ENCODE peak calls at places on chromosome 18, in nine cellular contexts. B is activated CD4-positive, CD25-positive, alpha-beta regulatory T cell; Q is AG04449; P is CD8-positive, alpha-beta memory T cell; T is NCI-H446 treated with DMSO at 0.1 percent for 48 hours; Z is hypothalamus; N is smooth muscle cell of the brain vasculature; L is HFFc6; X is ureter. D is an unnamed sample.
A peak's percentile ranks its signal among the peaks of the same experiment; 100 is the strongest.

GRCh38 chr18:79489048-79489899 is 93.5 kb downstream of the NFATC1 start:
- DNase-seq in B (no peak), Q (no peak), P (no peak), T (no peak), Z (no peak), N (no peak), L (no peak), X (no peak), D (no peak)

GRCh38 chr18:26894006-26894405 is 28.5 kb upstream of the AQP4 start:
- DNase-seq in B (no peak), Q (no peak), P (no peak), T (no peak), Z (peak; percentile 31), N (no peak), L (no peak), X (no peak), D (no peak)

GRCh38 chr18:77116201-77117080 is 16.1 kb downstream of the MBP start:
- DNase-seq in B (no peak), Q (no peak), P (no peak), T (no peak), Z (no peak), N (no peak), L (no peak), X (no peak), D (no peak)

GRCh38 chr18:42028232-42028832 is 73.3 kb downstream of the PIK3C3 start:
- DNase-seq in B (no peak), Q (no peak), P (no peak), T (no peak), Z (peak; percentile 1), N (no peak), L (peak; percentile 32), X (no peak), D (peak; percentile 34)

GRCh38 chr18:22428672-22429071 is 11.0 kb upstream of the CTAGE1 start:
- DNase-seq in B (no peak), Q (no peak), P (no peak), T (no peak), Z (no peak), N (no peak), L (no peak), X (no peak), D (peak; percentile 19)

GRCh38 chr18:6983366-6983765 is 134.2 kb downstream of the LAMA1 start:
- DNase-seq in B (no peak), Q (no peak), P (no peak), T (no peak), Z (no peak), N (no peak), L (no peak), X (no peak), D (no peak)

GRCh38 chr18:6714027-6714426 is 15.5 kb upstream of the ARHGAP28 start:
- DNase-seq in B (no peak), Q (no peak), P (no peak), T (no peak), Z (no peak), N (no peak), L (no peak), X (no peak), D (no peak)

GRCh38 chr18:54740146-54740844 is 88.0 kb upstream of the RAB27B start:
- DNase-seq in B (no peak), Q (no peak), P (no peak), T (no peak), Z (no peak), N (no peak), L (peak; percentile 42), X (no peak), D (peak; percentile 56)

GRCh38 chr18:9413586-9413985 is 61.7 kb upstream of the RALBP1 start:
- DNase-seq in B (no peak), Q (peak; percentile 84), P (no peak), T (no peak), Z (no peak), N (peak; percentile 71), L (peak; percentile 59), X (no peak), D (peak; percentile 85)